ENCODE peak calls at places on chromosomes 13 and 19, in six cellular contexts. Y is HFF-Myc, D is HFFc6, M is small intestine, Q is fibroblast of the aortic adventitia, W is T-helper 1 cell. A is an unnamed sample.

GRCh38 chr13:105202384-105202783 is 1333.1 kb downstream of the EFNB2 start:
- DNase-seq in Y (no peak), W (no peak), D (no peak), Q (peak), M (peak), A (peak)

GRCh38 chr19:56314584-56315075 is at the start of gene ZSCAN5A:
- DNase-seq in W (peak), Y (peak), D (peak), Q (peak), M (peak), A (peak)

GRCh38 chr19:41951686-41952172 is 7.4 kb downstream of the RABAC1 start:
- DNase-seq in W (peak), M (peak), Q (peak), Y (no peak), D (peak), A (peak)

GRCh38 chr19:58279042-58279924 is 528 bp downstream of the ZNF8 start:
- DNase-seq in M (peak), D (peak), Q (peak), Y (peak), W (peak), A (peak)

GRCh38 chr13:95920485-95920884 is 132.7 kb downstream of the UGGT2 start:
- DNase-seq in M (no peak), Y (no peak), Q (no peak), D (peak), W (no peak), A (no peak)

GRCh38 chr13:80454245-80454644 is 113.3 kb upstream of the SPRY2 start:
- DNase-seq in M (no peak), W (no peak), Q (peak), D (no peak), Y (no peak), A (no peak)

GRCh38 chr19:7888145-7888825 is at the start of gene LRRC8E:
- DNase-seq in W (no peak), D (peak), Y (no peak), Q (peak), M (peak), A (peak)

GRCh38 chr19:18007939-18008673 is at the start of gene ARRDC2:
- DNase-seq in Q (peak), Y (peak), D (peak), W (peak), M (peak), A (peak)

GRCh38 chr19:7862413-7862951 is 11.7 kb downstream of the PRR36 start:
- DNase-seq in Y (no peak), M (peak), Q (no peak), W (peak), D (no peak), A (peak)

GRCh38 chr19:9165256-9165655 is 13.5 kb upstream of the OR7D2 start:
- DNase-seq in M (no peak), Y (no peak), D (no peak), Q (no peak), W (no peak), A (no peak)

GRCh38 chr13:33862006-33862405 is 44.1 kb downstream of the RFC3 start:
- DNase-seq in W (no peak), M (no peak), D (no peak), Y (no peak), Q (no peak), A (no peak)

GRCh38 chr19:18848860-18849661 is 17.3 kb downstream of the UPF1 start:
- DNase-seq in D (peak), Q (peak), W (no peak), Y (no peak), M (no peak), A (peak)

GRCh38 chr19:19032420-19033175 is 719 bp downstream of the SUGP2 start:
- DNase-seq in Q (peak), M (peak), Y (peak), D (peak), W (no peak), A (peak)

GRCh38 chr13:38685974-38686571 is 804 bp upstream of the FREM2 start:
- DNase-seq in Q (no peak), M (peak), D (peak), W (no peak), Y (no peak), A (no peak)

A was measured in endothelial cell of umbilical vein.